ENCODE peak calls at places on chromosome 11, in four cellular contexts. One of them, this sample, is unnamed.

GRCh38 chr11:95831198-95831883 is 41.0 kb downstream of the CEP57 start:
- DNase-seq in foreskin fibroblast: peak
- DNase-seq in uterus: no peak
- DNase-seq in kidney: no peak
- DNase-seq in this sample: no peak

GRCh38 chr11:69801513-69802335 is 17.5 kb downstream of the FGF3 start:
- DNase-seq in foreskin fibroblast: no peak
- DNase-seq in uterus: no peak
- DNase-seq in kidney: no peak
- DNase-seq in this sample: peak

GRCh38 chr11:106167085-106167484 is 89.6 kb downstream of the AASDHPPT start:
- DNase-seq in foreskin fibroblast: no peak
- DNase-seq in uterus: no peak
- DNase-seq in kidney: no peak
- DNase-seq in this sample: no peak

GRCh38 chr11:128796275-128796674 is 70.8 kb downstream of the KCNJ1 start:
- DNase-seq in foreskin fibroblast: peak
- DNase-seq in uterus: no peak
- DNase-seq in kidney: no peak
- DNase-seq in this sample: no peak

GRCh38 chr11:40338739-40339138 is 1120.7 kb downstream of the LRRC4C start:
- DNase-seq in foreskin fibroblast: peak
- DNase-seq in uterus: no peak
- DNase-seq in kidney: no peak
- DNase-seq in this sample: no peak

GRCh38 chr11:133945087-133945974 is 11.4 kb downstream of the IGSF9B start:
- DNase-seq in foreskin fibroblast: peak
- DNase-seq in uterus: peak
- DNase-seq in kidney: peak
- DNase-seq in this sample: peak

GRCh38 chr11:8332196-8332595 is 68.5 kb upstream of the LMO1 start:
- DNase-seq in foreskin fibroblast: no peak
- DNase-seq in uterus: no peak
- DNase-seq in kidney: peak
- DNase-seq in this sample: no peak

GRCh38 chr11:64015935-64016468 is 19.7 kb upstream of the FLRT1 start:
- DNase-seq in foreskin fibroblast: no peak
- DNase-seq in uterus: no peak
- DNase-seq in kidney: no peak
- DNase-seq in this sample: no peak

GRCh38 chr11:134045799-134046635 is 22.9 kb upstream of the JAM3 start:
- DNase-seq in foreskin fibroblast: peak
- DNase-seq in uterus: no peak
- DNase-seq in kidney: no peak
- DNase-seq in this sample: peak

GRCh38 chr11:37699644-37700043 is 1101.6 kb upstream of the RAG2 start:
- DNase-seq in foreskin fibroblast: no peak
- DNase-seq in uterus: no peak
- DNase-seq in kidney: no peak
- DNase-seq in this sample: no peak

GRCh38 chr11:45383229-45383628 is 97.1 kb upstream of the SYT13 start:
- DNase-seq in foreskin fibroblast: peak
- DNase-seq in uterus: no peak
- DNase-seq in kidney: no peak
- DNase-seq in this sample: no peak

GRCh38 chr11:12008790-12009616 is 577 bp upstream of the DKK3 start:
- DNase-seq in foreskin fibroblast: peak
- DNase-seq in uterus: peak
- DNase-seq in kidney: no peak
- DNase-seq in this sample: peak

GRCh38 chr11:12087075-12087775 is 23.2 kb upstream of the MICAL2 start:
- DNase-seq in foreskin fibroblast: peak
- DNase-seq in uterus: no peak
- DNase-seq in kidney: no peak
- DNase-seq in this sample: peak

DNA sequence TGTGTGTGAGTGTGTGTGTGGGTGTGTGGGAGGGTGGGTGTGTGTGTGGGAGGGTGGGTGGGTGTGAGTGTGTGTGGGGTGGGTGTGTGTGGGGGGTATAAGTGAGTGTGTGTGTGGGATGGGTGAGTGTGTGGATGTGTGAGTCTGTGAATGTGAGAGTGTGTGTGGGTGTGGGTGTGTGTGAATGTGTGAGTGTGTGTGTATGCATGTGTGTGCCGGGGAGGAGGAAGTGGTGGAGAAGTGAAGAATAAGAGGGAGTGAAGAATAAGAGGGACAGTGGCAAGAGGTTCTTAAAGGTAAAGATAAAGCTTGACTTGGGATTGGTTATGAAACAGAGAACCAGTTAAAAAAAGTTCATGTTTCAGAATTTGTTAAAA is 54.0 kb downstream of the PRR5L start:
- DNase-seq in foreskin fibroblast: no peak
- DNase-seq in uterus: no peak
- DNase-seq in kidney: no peak
- DNase-seq in this sample: no peak
- TF ChIP-seq CTCF in foreskin fibroblast: no peak
- TF ChIP-seq CTCF in uterus: no peak
- TF ChIP-seq CTCF in kidney: no peak
- TF ChIP-seq CTCF in this sample: no peak

DNA sequence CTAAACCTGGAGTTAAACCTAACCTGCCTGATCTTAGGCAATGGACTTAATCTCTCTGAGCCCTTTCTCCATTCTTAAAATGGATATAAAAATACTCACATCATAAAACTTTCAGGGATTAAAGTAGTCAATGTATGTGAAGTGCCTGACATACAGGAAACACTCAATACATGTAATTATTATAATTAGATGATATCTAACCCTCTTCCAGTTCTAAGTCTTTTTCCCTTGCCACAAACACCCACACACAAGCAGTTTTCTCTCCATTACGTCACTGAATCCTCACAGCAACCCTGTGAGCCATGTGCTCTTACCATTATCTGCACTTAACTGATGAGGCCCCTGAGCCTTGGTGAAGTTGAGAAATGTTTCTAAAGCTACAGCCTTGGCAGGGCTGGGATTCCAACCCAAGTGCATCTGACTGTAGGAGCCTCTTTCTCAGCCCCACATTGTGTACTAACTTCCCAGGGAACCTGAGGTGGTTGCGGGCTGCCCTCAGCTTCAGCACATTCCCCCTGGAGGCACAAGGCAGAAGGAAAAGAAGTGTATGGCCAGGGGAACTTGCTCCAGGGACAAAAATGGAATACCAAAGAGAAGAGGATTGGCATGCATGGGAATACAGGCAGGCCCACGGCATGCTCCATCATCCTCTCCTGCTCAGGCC is 74.4 kb upstream of the NCAM1 start:
- DNase-seq in foreskin fibroblast: peak
- DNase-seq in uterus: no peak
- DNase-seq in kidney: no peak
- DNase-seq in this sample: no peak
- TF ChIP-seq CTCF in foreskin fibroblast: no peak
- TF ChIP-seq CTCF in uterus: no peak
- TF ChIP-seq CTCF in kidney: no peak
- TF ChIP-seq CTCF in this sample: no peak

GRCh38 chr11:13209379-13209778 is 68.2 kb upstream of the BMAL1 start:
- DNase-seq in foreskin fibroblast: no peak
- DNase-seq in uterus: no peak
- DNase-seq in kidney: no peak
- DNase-seq in this sample: no peak

GRCh38 chr11:13207665-13208594 is 69.7 kb upstream of the BMAL1 start:
- DNase-seq in foreskin fibroblast: peak
- DNase-seq in uterus: peak
- DNase-seq in kidney: peak
- DNase-seq in this sample: peak

GRCh38 chr11:13208921-13209320 is 68.7 kb upstream of the BMAL1 start:
- DNase-seq in foreskin fibroblast: no peak
- DNase-seq in uterus: no peak
- DNase-seq in kidney: no peak
- DNase-seq in this sample: no peak

GRCh38 chr11:13207270-13207664 is 70.3 kb upstream of the BMAL1 start:
- DNase-seq in foreskin fibroblast: no peak
- DNase-seq in uterus: no peak
- DNase-seq in kidney: no peak
- DNase-seq in this sample: no peak

DNA sequence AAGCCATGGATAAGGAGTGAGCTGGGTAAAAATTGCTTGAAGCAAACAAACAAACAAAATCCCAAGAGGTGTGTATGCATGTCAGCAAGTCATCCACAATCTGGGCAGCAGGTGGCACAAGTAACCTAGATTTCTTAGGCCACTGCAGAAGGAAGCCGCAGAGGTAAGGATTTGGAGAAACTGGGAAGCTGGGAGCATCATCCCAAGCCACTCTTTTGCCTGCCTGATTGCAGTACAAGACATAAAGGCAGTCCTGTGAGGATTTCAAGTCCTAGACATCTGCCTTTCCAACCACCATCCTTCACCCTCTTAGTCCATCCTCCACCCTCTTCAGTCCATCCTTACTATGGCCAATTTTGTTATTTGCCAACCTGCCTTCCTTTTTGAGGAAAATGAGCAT is 67.2 kb upstream of the BMAL1 start:
- DNase-seq in foreskin fibroblast: peak
- DNase-seq in uterus: peak
- DNase-seq in kidney: no peak
- DNase-seq in this sample: peak
- TF ChIP-seq CTCF in foreskin fibroblast: peak
- TF ChIP-seq CTCF in uterus: peak
- TF ChIP-seq CTCF in kidney: peak
- TF ChIP-seq CTCF in this sample: peak

GRCh38 chr11:119536801-119537200 is 113.8 kb upstream of the THY1 start:
- DNase-seq in foreskin fibroblast: no peak
- DNase-seq in uterus: no peak
- DNase-seq in kidney: no peak
- DNase-seq in this sample: no peak
- TF ChIP-seq CTCF in foreskin fibroblast: no peak
- TF ChIP-seq CTCF in uterus: no peak
- TF ChIP-seq CTCF in kidney: no peak
- TF ChIP-seq CTCF in this sample: no peak

GRCh38 chr11:66912963-66913362 is 45.2 kb downstream of the PC start:
- DNase-seq in foreskin fibroblast: no peak
- DNase-seq in uterus: no peak
- DNase-seq in kidney: no peak
- DNase-seq in this sample: no peak

GRCh38 chr11:66912361-66912760 is 45.8 kb downstream of the PC start:
- DNase-seq in foreskin fibroblast: no peak
- DNase-seq in uterus: no peak
- DNase-seq in kidney: peak
- DNase-seq in this sample: no peak

GRCh38 chr11:66915866-66916265 is 42.3 kb downstream of the PC start:
- DNase-seq in foreskin fibroblast: no peak
- DNase-seq in uterus: no peak
- DNase-seq in kidney: no peak
- DNase-seq in this sample: no peak

GRCh38 chr11:66915046-66915832 is 42.9 kb downstream of the PC start:
- DNase-seq in foreskin fibroblast: no peak
- DNase-seq in uterus: no peak
- DNase-seq in kidney: no peak
- DNase-seq in this sample: no peak

DNA sequence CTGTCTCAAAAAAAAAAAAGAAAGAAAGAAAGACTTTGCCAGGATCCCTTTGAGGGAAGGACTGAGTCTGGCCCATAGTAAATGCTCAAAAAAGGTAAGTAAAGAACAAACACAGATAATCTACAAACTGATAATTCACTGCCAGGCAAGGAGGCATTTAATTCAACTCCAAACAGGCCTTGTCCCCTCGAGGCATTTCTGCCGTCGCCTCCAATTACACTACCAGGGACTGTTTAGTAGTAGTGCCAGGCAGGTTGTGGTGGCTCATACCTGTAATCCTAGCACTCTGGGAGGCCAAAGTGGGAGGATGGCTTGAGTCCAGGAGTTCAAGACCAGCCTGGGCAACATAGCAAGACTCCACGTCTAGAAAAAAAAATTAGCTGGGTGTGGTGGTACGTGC is 43.7 kb downstream of the PC start:
- DNase-seq in foreskin fibroblast: no peak
- DNase-seq in uterus: no peak
- DNase-seq in kidney: no peak
- DNase-seq in this sample: no peak
- TF ChIP-seq CTCF in foreskin fibroblast: no peak
- TF ChIP-seq CTCF in uterus: no peak
- TF ChIP-seq CTCF in kidney: no peak
- TF ChIP-seq CTCF in this sample: no peak

DNA sequence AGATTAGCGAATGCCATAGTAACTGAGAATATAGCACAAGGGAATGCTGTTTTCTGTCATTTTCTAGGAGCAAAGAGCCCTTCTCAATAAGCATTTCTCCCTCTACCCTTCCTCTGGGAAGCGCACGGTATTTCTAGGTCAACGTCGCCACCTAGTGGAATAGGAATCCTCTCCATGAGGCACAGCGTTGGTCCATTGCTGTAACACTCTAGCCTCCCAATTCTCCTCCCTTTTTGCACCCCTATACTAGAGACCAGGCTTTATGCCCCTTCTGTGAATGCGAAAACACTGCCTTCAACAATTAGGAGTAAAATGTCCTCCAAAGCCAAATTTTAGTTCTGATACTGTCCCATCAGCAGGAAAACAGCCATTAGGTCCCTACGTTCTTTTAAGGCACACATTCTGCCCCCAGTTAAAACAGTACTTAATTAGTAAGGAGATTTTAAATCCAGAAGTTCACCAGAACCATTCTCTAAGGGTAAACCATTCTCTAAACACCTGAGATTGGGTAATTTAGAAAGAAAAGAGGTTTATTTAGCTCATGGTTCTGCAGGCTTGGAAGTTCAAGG is 12.8 kb upstream of the HYLS1 start:
- DNase-seq in foreskin fibroblast: peak
- DNase-seq in uterus: peak
- DNase-seq in kidney: no peak
- DNase-seq in this sample: peak
- TF ChIP-seq CTCF in foreskin fibroblast: peak
- TF ChIP-seq CTCF in uterus: peak
- TF ChIP-seq CTCF in kidney: peak
- TF ChIP-seq CTCF in this sample: peak

GRCh38 chr11:74696488-74696887 is 34.7 kb downstream of the CHRDL2 start:
- DNase-seq in foreskin fibroblast: no peak
- DNase-seq in uterus: no peak
- DNase-seq in kidney: no peak
- DNase-seq in this sample: no peak

GRCh38 chr11:74694536-74694935 is 36.7 kb downstream of the CHRDL2 start:
- DNase-seq in foreskin fibroblast: no peak
- DNase-seq in uterus: no peak
- DNase-seq in kidney: no peak
- DNase-seq in this sample: no peak

GRCh38 chr11:74694136-74694535 is 37.1 kb downstream of the CHRDL2 start:
- DNase-seq in foreskin fibroblast: no peak
- DNase-seq in uterus: no peak
- DNase-seq in kidney: no peak
- DNase-seq in this sample: no peak

GRCh38 chr11:74696932-74697687 is 34.1 kb downstream of the CHRDL2 start:
- DNase-seq in foreskin fibroblast: peak
- DNase-seq in uterus: peak
- DNase-seq in kidney: peak
- DNase-seq in this sample: no peak

GRCh38 chr11:74695705-74696280 is 35.4 kb downstream of the CHRDL2 start:
- DNase-seq in foreskin fibroblast: no peak
- DNase-seq in uterus: no peak
- DNase-seq in kidney: no peak
- DNase-seq in this sample: no peak
- TF ChIP-seq CTCF in foreskin fibroblast: no peak
- TF ChIP-seq CTCF in uterus: no peak
- TF ChIP-seq CTCF in kidney: no peak
- TF ChIP-seq CTCF in this sample: no peak

This sample was measured in Calu3.